ENCODE peak calls at places on chromosome 18, in five cellular contexts. R is PC-3, U is HCT116, J is PC-9, L is hepatocyte. K is an unnamed sample.
A peak's percentile ranks its signal among the peaks of the same experiment; 100 is the strongest.

GRCh38 chr18:62672600-62672999 is 42.7 kb upstream of the PHLPP1 start:
- DNase-seq in R (peak; percentile 39), U (no peak), J (no peak), L (no peak), K (no peak)

GRCh38 chr18:61855127-61855991 is 37.4 kb downstream of the RNF152 start:
- DNase-seq in R (no peak), U (no peak), J (no peak), L (no peak), K (no peak)

GRCh38 chr18:22006458-22006857 is 162.9 kb upstream of the GATA6 start:
- DNase-seq in R (no peak), U (no peak), J (no peak), L (no peak), K (no peak)

GRCh38 chr18:57439617-57439975 is 4.4 kb downstream of the ONECUT2 start:
- DNase-seq in R (no peak), U (no peak), J (no peak), L (no peak), K (no peak)

GRCh38 chr18:49971462-49971861 is 158.1 kb upstream of the ACAA2 start:
- DNase-seq in R (no peak), U (no peak), J (no peak), L (no peak), K (no peak)

GRCh38 chr18:78974115-78974740 is 5.4 kb upstream of the SALL3 start:
- DNase-seq in R (no peak), U (no peak), J (no peak), L (no peak), K (no peak)

GRCh38 chr18:76256897-76257500 is 238.0 kb downstream of the ZNF516 start:
- DNase-seq in R (peak; percentile 52), U (peak; percentile 35), J (no peak), L (peak; percentile 72), K (peak; percentile 49)

GRCh38 chr18:24778810-24779418 is 318.5 kb downstream of the HRH4 start:
- DNase-seq in R (no peak), U (no peak), J (no peak), L (peak; percentile 56), K (no peak)

GRCh38 chr18:30746224-30746623 is 296.3 kb downstream of the DSC3 start:
- DNase-seq in R (no peak), U (no peak), J (no peak), L (no peak), K (no peak)

GRCh38 chr18:60350150-60350549 is 22.4 kb downstream of the MC4R start:
- DNase-seq in R (no peak), U (no peak), J (no peak), L (no peak), K (no peak)

GRCh38 chr18:11570770-11571169 is 38.6 kb upstream of the SLC35G4 start:
- DNase-seq in R (peak; percentile 42), U (no peak), J (no peak), L (no peak), K (no peak)

GRCh38 chr18:73975266-73975665 is 172.4 kb downstream of the FBXO15 start:
- DNase-seq in R (no peak), U (no peak), J (no peak), L (no peak), K (peak; percentile 84)

DNA sequence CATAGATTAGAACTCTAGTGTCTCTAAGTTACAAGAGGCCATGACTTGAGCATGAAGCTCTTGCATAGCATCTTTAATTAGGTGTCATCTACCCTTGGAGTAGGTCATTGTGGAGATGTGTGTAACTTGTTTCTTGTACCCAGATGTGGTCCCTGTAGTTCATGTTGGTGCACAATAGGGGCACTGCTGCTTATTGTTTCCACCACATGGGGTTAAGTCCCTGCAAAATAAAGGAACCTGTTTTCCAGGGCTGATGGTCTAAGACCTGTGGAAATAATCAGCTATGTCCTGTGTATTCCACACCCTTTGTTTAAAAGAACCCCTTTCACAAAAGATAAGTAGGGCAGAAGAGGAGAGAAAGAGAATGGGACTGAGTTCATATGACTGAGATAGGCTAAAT is 28.6 kb downstream of the ASXL3 start:
- DNase-seq in R (no peak), U (no peak), J (no peak), L (no peak), K (no peak)
- TF ChIP-seq CTCF in R (no peak), U (no peak), J (no peak), L (no peak), K (no peak)

GRCh38 chr18:59264136-59264571 is 9.1 kb downstream of the RAX start:
- DNase-seq in R (no peak), U (no peak), J (no peak), L (no peak), K (no peak)
- TF ChIP-seq EZH2 in R (no peak), U (no peak), J (no peak), L (peak; percentile 10), K (peak; percentile 73)

DNA sequence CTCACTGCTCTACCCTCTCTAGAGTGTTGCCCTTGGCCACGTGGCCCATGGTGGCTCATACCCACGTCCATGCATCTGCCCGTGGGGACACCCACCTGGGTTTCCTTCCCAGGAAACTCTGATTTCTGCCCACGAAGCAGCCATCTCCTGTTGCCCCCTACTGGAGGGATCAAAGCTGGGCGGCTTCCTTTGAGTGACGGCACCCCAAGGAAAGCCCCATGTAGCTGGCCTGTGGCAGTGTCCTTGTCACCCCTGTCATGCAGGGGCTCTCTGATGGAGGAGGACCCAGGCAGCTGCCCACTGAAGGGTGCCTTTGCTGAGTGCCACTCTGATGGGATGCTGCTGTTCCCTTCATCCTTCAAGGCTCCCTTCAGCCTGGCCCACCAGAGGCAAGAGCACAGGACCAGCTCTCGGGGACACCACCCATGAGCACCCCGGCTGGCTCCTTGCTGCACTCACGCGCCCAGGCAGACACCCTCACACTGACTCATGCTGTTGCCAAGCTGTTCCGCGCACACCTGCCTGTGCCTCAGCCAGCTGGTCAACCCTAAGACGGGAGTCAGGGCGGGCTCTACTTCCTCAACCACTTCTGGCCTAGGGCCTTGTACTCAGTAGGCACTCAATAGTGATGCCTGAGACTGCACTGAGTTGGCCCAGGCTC is 101.1 kb downstream of the CTIF start:
- DNase-seq in R (no peak), U (no peak), J (no peak), L (no peak), K (no peak)
- TF ChIP-seq CTCF in R (peak; percentile 26), U (peak; percentile 54), J (no peak), L (no peak), K (no peak)

DNA sequence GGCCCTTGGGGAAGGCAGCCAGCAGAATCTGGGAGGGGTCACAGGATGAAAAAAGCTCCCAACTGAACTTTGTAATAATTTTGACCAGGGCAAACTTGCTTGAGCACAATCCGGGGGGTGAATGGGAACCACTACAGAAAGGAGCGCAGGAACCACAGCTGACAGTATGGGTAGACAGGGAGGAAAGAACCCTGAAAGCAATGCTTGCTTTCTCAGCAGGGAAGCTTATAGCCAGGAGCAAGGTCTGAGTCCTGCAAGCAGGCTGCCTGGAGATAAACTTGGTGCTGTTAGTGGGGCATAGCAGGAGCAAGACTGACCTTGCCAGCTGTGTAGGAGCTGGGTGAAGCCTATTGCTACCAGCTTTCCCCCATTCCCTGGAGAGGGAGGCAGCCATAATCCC is 195.2 kb downstream of the MTCL1 start:
- DNase-seq in R (no peak), U (no peak), J (no peak), L (no peak), K (no peak)
- TF ChIP-seq EZH2 in R (no peak), U (no peak), J (no peak), L (no peak), K (no peak)

DNA sequence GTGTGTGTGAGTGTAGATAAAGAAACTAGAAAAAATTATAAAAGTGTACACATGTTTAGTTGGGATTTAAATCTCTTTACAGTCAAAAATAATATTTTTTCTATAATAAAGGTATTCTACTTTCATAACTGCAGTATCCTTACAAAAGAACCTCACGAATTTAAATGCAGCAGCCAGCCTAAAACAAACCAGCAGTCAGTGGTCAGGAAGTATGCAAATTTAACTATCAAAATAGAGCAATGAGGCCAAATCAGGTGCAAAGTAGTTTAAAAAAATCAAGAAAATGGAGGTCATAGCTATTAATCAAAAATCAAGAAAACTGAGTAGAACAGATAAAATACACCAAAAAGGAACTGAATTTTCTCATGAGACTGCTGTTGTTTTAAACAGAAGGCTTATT is 407.1 kb downstream of the CDH19 start:
- DNase-seq in R (no peak), U (no peak), J (no peak), L (no peak), K (no peak)
- TF ChIP-seq CTCF in R (no peak), U (no peak), J (no peak), L (no peak), K (no peak)

DNA sequence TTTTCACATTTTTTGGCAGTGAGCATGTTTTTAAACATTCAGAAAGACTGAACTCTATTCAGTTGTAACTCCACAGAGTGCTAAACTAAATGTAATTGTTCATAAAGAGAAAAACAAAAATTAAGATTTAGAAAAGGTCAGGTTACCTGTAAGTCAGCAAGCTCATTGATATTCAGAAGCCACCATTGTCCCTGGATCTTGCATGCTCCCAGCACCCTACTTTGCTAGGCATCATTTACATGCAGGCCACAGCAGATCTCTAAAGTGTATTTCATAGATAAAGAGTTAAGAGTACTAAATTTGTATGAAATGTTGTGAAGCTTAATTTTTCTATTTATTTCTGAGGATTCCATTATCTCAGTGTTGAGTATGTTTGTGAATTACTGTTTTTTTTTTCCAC is 64.8 kb upstream of the CDH19 start:
- DNase-seq in R (no peak), U (no peak), J (no peak), L (no peak), K (no peak)
- TF ChIP-seq EZH2 in R (no peak), U (no peak), J (no peak), L (no peak), K (no peak)

GRCh38 chr18:55504808-55505207 is 83.2 kb downstream of the TCF4 start:
- DNase-seq in R (peak; percentile 15), U (no peak), J (no peak), L (no peak), K (no peak)

GRCh38 chr18:55503167-55503820 is 84.7 kb downstream of the TCF4 start:
- DNase-seq in R (no peak), U (no peak), J (no peak), L (no peak), K (peak; percentile 84)

GRCh38 chr18:55509631-55510372 is 78.2 kb downstream of the TCF4 start:
- DNase-seq in R (peak; percentile 72), U (no peak), J (no peak), L (no peak), K (peak; percentile 98)

GRCh38 chr18:55508637-55509036 is 79.4 kb downstream of the TCF4 start:
- DNase-seq in R (no peak), U (no peak), J (no peak), L (no peak), K (no peak)

GRCh38 chr18:55506074-55506473 is 81.9 kb downstream of the TCF4 start:
- DNase-seq in R (no peak), U (no peak), J (no peak), L (no peak), K (no peak)
- TF ChIP-seq CTCF in R (no peak), U (no peak), J (no peak), L (no peak), K (no peak)

GRCh38 chr18:72866901-72867701 is 686 bp downstream of the NETO1 start:
- DNase-seq in R (no peak), U (no peak), J (no peak), L (no peak), K (no peak)
- TF ChIP-seq EZH2 in R (no peak), U (no peak), J (no peak), L (peak; percentile 95), K (no peak)

GRCh38 chr18:38996056-38996455 is 1430.5 kb upstream of the CELF4 start:
- DNase-seq in R (no peak), U (no peak), J (no peak), L (no peak), K (no peak)
- TF ChIP-seq CTCF in R (no peak), U (no peak), J (no peak), L (no peak), K (no peak)